ENCODE peak calls at places on chromosomes 3 and 15, in four cellular contexts. G is SK-N-SH, D is H1, C is K562. L is an unnamed sample.

GRCh38 chr3:128479558-128480086 is 12.9 kb upstream of the DNAJB8 start:
- DNase-seq in C (no peak), D (no peak), G (no peak), L (no peak)

GRCh38 chr3:152348436-152349177 is 79.9 kb downstream of the MBNL1 start:
- DNase-seq in G (no peak), D (no peak), C (no peak), L (no peak)

GRCh38 chr3:63966007-63966406 is 53.8 kb upstream of the SCAANT1 start:
- DNase-seq in G (no peak), C (no peak), D (no peak), L (no peak)

GRCh38 chr3:134359121-134360010 is 14.9 kb downstream of the AMOTL2 start:
- DNase-seq in C (no peak), D (no peak), G (no peak), L (peak)

GRCh38 chr3:149277338-149277813 is 55.7 kb upstream of the CP start:
- DNase-seq in G (no peak), D (no peak), C (no peak), L (no peak)

GRCh38 chr15:89141885-89142284 is 53.6 kb downstream of the ABHD2 start:
- DNase-seq in G (no peak), C (no peak), D (no peak), L (no peak)

GRCh38 chr15:45714501-45715488 is 80.0 kb downstream of the SQOR start:
- DNase-seq in D (peak), G (peak), C (peak), L (peak)

GRCh38 chr3:115040673-115041286 is 106.3 kb downstream of the ZBTB20 start:
- DNase-seq in G (peak), D (no peak), C (no peak), L (peak)

GRCh38 chr3:124572851-124573405 is 157.3 kb upstream of the UMPS start:
- DNase-seq in D (no peak), G (no peak), C (no peak), L (no peak)

GRCh38 chr3:9088431-9089353 is 125.4 kb upstream of the RAD18 start:
- DNase-seq in C (no peak), D (no peak), G (no peak), L (no peak)

GRCh38 chr3:161890147-161890625 is 393.6 kb downstream of the OTOL1 start:
- DNase-seq in D (no peak), C (no peak), G (no peak), L (no peak)

GRCh38 chr3:19644405-19644804 is 289.6 kb downstream of the EFHB start:
- DNase-seq in G (no peak), D (no peak), C (no peak), L (no peak)

GRCh38 chr3:170865209-170866094 is 4.5 kb downstream of the RPL22L1 start:
- DNase-seq in G (no peak), C (no peak), D (no peak), L (no peak)

GRCh38 chr3:27079427-27080105 is 289.6 kb downstream of the NEK10 start:
- DNase-seq in G (no peak), D (no peak), C (no peak), L (no peak)

GRCh38 chr3:187773963-187774789 is 28.9 kb upstream of the BCL6 start:
- DNase-seq in C (no peak), G (no peak), D (no peak), L (no peak)

GRCh38 chr15:92162657-92163056 is 231.0 kb upstream of the ST8SIA2 start:
- DNase-seq in G (no peak), D (no peak), C (no peak), L (no peak)

GRCh38 chr3:71753716-71754609 is at the start of gene GPR27:
- DNase-seq in C (no peak), D (no peak), G (peak), L (peak)

GRCh38 chr3:50260942-50261441 is 8.0 kb upstream of the SEMA3B start:
- DNase-seq in G (no peak), C (no peak), D (no peak), L (no peak)

GRCh38 chr3:31029756-31030155 is 135.3 kb upstream of the GADL1 start:
- DNase-seq in C (no peak), G (no peak), D (no peak), L (no peak)

GRCh38 chr3:108035751-108036150 is 55.1 kb downstream of the CD47 start:
- DNase-seq in D (no peak), C (no peak), G (no peak), L (no peak)

GRCh38 chr3:138935864-138936762 is 10.8 kb downstream of the FOXL2 start:
- DNase-seq in C (peak), D (no peak), G (peak), L (peak)

GRCh38 chr3:194313642-194314430 is 37.3 kb downstream of the CPN2 start:
- DNase-seq in D (no peak), G (peak), C (no peak), L (peak)

GRCh38 chr3:110579841-110580550 is 491.6 kb upstream of the NECTIN3 start:
- DNase-seq in G (no peak), D (no peak), C (no peak), L (no peak)

GRCh38 chr3:89025185-89025584 is 82.2 kb upstream of the EPHA3 start:
- DNase-seq in D (no peak), G (no peak), C (no peak), L (no peak)

GRCh38 chr3:11247362-11247761 is 24.8 kb upstream of the ATG7 start:
- DNase-seq in C (no peak), D (no peak), G (no peak), L (no peak)

GRCh38 chr3:148847351-148847750 is 17.7 kb upstream of the CPA3 start:
- DNase-seq in D (no peak), C (no peak), G (no peak), L (no peak)

GRCh38 chr15:65077981-65078352 is 1.4 kb downstream of the KBTBD13 start:
- DNase-seq in D (peak), G (peak), C (no peak), L (peak)

GRCh38 chr3:54122802-54123537 is 618 bp downstream of the CACNA2D3 start:
- DNase-seq in G (peak), C (no peak), D (no peak), L (no peak)

GRCh38 chr15:92807971-92808571 is 92.1 kb upstream of the CHD2 start:
- DNase-seq in D (no peak), G (no peak), C (no peak), L (no peak)

GRCh38 chr3:169869484-169870304 is at the start of gene LRRC31:
- DNase-seq in C (no peak), D (no peak), G (no peak), L (no peak)

GRCh38 chr3:22089284-22089683 is 338.3 kb upstream of the ZNF385D start:
- DNase-seq in C (no peak), D (no peak), G (peak), L (peak)

GRCh38 chr3:183158552-183159006 is 4.0 kb downstream of the LAMP3 start:
- DNase-seq in D (no peak), G (no peak), C (peak), L (no peak)

GRCh38 chr3:111774622-111775021 is 84.4 kb upstream of the PHLDB2 start:
- DNase-seq in G (no peak), C (no peak), D (no peak), L (no peak)

GRCh38 chr15:73683624-73684536 is at the start of gene CD276:
- DNase-seq in C (peak), G (peak), D (no peak), L (peak)
- TF ChIP-seq TEAD4 in C (no peak), G (no peak), D (no peak), L (no peak)

DNA sequence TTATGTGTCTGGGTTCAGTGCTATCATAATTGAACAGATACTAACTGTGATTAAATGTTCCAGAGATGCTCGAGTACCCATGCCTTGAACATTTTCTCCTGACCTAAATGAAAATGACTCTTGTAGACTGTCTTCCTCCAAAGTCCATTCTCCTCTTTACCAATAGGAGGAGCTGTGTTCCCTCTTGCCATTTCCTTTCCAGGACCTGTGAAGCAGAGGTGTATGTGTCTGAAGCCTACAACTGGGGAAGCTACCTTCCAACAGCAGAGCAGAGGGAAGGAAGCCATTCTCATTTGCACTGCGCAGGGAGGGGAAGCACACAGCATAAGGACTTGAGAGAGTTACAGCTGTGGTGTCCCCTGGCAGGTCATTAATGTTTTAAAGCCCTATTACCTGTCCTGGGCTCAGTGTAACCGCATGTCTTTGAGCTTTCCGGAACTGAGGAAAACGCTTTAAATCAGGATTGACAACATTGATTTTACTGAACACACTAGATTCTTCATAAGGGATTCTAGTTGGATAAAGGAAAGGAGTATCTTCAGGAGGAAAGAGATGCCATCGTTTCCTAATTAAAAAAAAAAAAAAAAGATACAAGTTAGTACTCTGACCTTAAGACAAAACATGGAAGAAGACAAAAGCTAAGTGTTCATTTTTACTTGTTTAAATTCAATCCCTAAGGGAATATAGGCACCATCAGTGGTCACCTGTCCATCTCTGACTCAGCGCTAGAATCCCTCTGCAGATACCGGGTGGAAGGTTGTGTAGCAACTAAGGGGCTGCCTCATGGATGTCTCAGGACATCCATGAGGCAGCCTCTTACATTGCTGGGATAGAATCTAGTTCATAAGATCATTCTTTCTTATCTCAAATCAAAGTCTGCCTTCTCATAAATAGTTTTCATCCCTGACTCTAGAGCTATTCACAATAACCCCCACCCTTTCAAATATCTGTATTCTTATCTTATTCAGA is 38.5 kb downstream of the HSPBAP1 start:
- DNase-seq in G (peak), D (no peak), C (peak), L (no peak)
- TF ChIP-seq TEAD4 in G (no peak), D (no peak), C (no peak), L (no peak)

GRCh38 chr3:155568295-155568694 is 176.6 kb downstream of the PLCH1 start:
- DNase-seq in C (no peak), D (no peak), G (no peak), L (no peak)
- TF ChIP-seq TEAD4 in C (no peak), D (no peak), G (no peak), L (no peak)

DNA sequence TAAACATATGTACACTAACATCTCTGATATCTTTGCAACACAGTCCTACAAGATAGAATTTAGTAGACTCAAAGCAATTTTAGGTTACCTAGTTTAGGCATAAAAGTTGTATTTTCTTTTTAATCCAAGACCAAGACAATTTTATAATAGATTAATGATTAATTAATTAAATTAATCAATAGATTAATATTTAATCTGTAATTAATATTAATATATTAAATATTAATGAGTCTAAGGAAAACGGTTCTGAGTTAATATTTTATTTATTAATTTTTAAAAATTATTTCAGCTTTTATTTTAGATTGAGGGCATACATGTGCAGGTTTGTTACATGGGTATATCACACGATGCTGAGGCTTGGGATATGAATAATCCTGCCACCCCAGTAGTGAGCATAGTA is 49.0 kb downstream of the EHHADH start:
- DNase-seq in D (no peak), C (no peak), G (no peak), L (no peak)
- TF ChIP-seq TEAD4 in D (no peak), C (no peak), G (no peak), L (no peak)

DNA sequence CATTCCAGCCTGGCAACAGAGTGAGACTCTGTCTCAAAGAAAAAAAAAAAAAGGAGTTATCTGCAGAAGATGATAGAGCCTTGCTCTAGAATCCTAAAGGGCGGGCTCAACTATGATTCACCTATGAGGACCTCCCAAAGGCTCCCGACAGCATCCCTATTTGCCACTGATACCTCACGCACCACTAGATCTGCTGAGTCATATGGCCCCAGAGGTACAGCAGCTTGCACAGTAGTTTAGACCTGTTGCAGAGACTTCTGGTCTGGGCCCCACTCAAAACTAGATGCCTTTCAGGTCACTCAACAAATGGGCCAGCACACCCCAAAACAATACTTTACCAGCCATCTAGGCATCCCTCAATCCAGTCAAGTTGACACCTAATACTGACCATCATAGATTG is 38.1 kb upstream of the PTX3 start:
- DNase-seq in C (no peak), G (no peak), D (no peak), L (no peak)
- TF ChIP-seq TEAD4 in C (no peak), G (no peak), D (no peak), L (no peak)

DNA sequence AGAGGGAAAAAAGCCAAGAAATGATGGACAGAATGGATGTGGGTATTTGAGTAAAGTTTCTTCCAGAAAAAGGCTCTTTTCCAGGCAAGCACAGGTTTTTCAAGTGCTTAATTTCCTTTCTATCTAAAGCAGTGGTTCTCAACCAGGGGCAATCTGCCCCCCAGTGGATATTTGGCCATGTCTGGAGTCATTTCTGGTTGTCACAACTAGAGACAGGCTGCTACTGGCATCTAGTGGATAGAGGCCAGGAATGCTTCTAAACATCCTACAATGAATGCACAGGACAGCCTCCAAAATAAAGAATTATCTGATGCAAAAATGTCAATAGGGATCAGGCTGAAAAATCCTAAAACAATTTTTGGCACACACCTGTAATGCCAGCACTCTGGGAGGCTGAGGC is 23.9 kb downstream of the SEC22C start:
- DNase-seq in G (no peak), D (no peak), C (no peak), L (no peak)
- TF ChIP-seq TEAD4 in G (no peak), D (no peak), C (no peak), L (no peak)

DNA sequence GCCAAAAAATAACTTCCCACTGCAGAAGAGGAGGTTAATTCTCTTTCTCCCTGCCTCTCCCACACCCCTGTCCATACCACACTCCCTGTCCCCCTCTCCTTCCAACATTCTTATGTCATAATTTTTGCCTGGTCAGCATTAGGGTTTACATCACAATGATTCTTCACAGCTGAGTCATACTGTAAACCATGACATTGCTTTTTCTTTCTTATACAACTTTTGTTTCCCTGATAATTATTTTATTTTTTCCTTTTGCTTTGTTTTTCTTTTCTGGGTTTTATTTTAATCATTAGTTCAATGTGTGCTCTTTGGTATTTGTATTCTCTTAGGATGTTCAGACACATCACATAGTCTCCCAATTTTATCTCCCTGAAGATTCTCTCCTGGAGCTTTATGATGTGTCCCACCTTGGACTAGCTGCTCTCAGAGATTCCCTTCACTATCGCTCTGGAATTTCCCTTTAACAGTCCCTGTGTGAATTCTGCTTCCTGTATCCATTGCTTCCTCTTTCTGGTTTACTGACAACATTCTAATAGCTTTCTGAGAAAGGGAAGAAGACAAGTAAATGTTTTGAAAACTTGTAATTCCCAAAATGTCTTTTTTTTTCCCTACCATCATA is 70.7 kb downstream of the SOX2 start:
- DNase-seq in G (no peak), C (no peak), D (no peak), L (no peak)
- TF ChIP-seq TEAD4 in G (no peak), C (no peak), D (no peak), L (no peak)